ENCODE peak calls at places on chromosomes 12 and 14, in ten cellular contexts. O is T-helper 2 cell; L is Kasumi-1; C is foreskin fibroblast; A is fibroblast of pulmonary artery; P is activated CD4-positive, alpha-beta T cell treated with anti-CD3 and anti-CD28 coated beads, Interleukin-2, amount 50 U/mL, for 1 hour; U is AG10803; V is NCI-H2107; I is NB4; X is EH. Z is an unnamed sample.

GRCh38 chr12:78863482-78864427 is 819 bp upstream of the SYT1 start:
- DNase-seq in I (no peak), X (peak), O (no peak), P (no peak), A (peak), V (peak), U (peak), L (no peak), C (peak), Z (peak)

GRCh38 chr14:50233335-50234250 is 2.2 kb upstream of the SOS2 start:
- DNase-seq in C (no peak), V (peak), L (no peak), O (no peak), P (peak), I (no peak), A (no peak), X (no peak), U (no peak), Z (no peak)

GRCh38 chr12:6469092-6469491 is 1.4 kb downstream of the VAMP1 start:
- DNase-seq in I (no peak), X (no peak), P (no peak), U (no peak), C (no peak), O (no peak), V (no peak), L (no peak), A (no peak), Z (no peak)

GRCh38 chr12:93823616-93824410 is 146.6 kb downstream of the CRADD start:
- DNase-seq in L (no peak), A (no peak), P (no peak), C (no peak), O (no peak), X (peak), V (no peak), U (no peak), I (no peak), Z (no peak)

GRCh38 chr14:27642251-27642866 is 1044.5 kb upstream of the NOVA1 start:
- DNase-seq in L (no peak), P (no peak), I (no peak), V (no peak), U (no peak), O (no peak), A (no peak), X (no peak), C (no peak), Z (no peak)

GRCh38 chr12:1474567-1475153 is 119.7 kb downstream of the FBXL14 start:
- DNase-seq in V (peak), O (no peak), I (no peak), U (peak), C (peak), P (no peak), A (peak), X (peak), L (peak), Z (peak)

GRCh38 chr12:4943067-4943937 is 33.6 kb downstream of the KCNA1 start:
- DNase-seq in C (no peak), U (no peak), I (no peak), A (no peak), L (no peak), V (no peak), O (no peak), X (no peak), P (no peak), Z (no peak)

GRCh38 chr12:121295746-121296617 is 527 bp downstream of the CAMKK2 start:
- DNase-seq in X (peak), V (no peak), O (peak), L (peak), P (peak), I (peak), U (peak), C (no peak), A (no peak), Z (peak)

GRCh38 chr12:68097386-68097785 is 62.2 kb downstream of the IFNG start:
- DNase-seq in U (no peak), A (no peak), V (no peak), P (no peak), X (no peak), I (no peak), O (no peak), C (no peak), L (no peak), Z (no peak)

GRCh38 chr12:103852498-103852992 is 11.5 kb upstream of the NT5DC3 start:
- DNase-seq in C (no peak), V (peak), U (no peak), X (no peak), L (no peak), I (no peak), O (no peak), P (no peak), A (peak), Z (no peak)

GRCh38 chr12:90989617-90990232 is 15.0 kb downstream of the EPYC start:
- DNase-seq in L (no peak), C (no peak), I (no peak), V (no peak), U (no peak), X (no peak), A (no peak), P (no peak), O (no peak), Z (no peak)

GRCh38 chr12:123142948-123143752 is 7.7 kb downstream of the PITPNM2 start:
- DNase-seq in C (no peak), O (no peak), X (no peak), I (peak), L (peak), V (peak), U (no peak), A (no peak), P (no peak), Z (no peak)

GRCh38 chr12:123164222-123164621 is 13.3 kb upstream of the PITPNM2 start:
- DNase-seq in X (no peak), V (no peak), A (no peak), C (no peak), O (no peak), U (no peak), L (no peak), P (no peak), I (no peak), Z (no peak)

GRCh38 chr14:102795060-102795925 is 18.0 kb downstream of the TRAF3 start:
- DNase-seq in X (peak), L (peak), V (peak), A (peak), O (peak), P (peak), I (peak), C (peak), U (peak), Z (peak)

GRCh38 chr14:85917631-85918030 is 387.7 kb downstream of the FLRT2 start:
- DNase-seq in L (no peak), U (no peak), V (no peak), I (no peak), O (no peak), X (no peak), C (no peak), A (no peak), P (no peak), Z (no peak)

GRCh38 chr12:19584734-19585133 is 145.4 kb downstream of the AEBP2 start:
- DNase-seq in U (no peak), A (no peak), P (no peak), V (no peak), L (no peak), O (peak), C (no peak), X (no peak), I (no peak), Z (no peak)

GRCh38 chr12:107320929-107321618 is 227.7 kb upstream of the CRY1 start:
- DNase-seq in I (peak), X (peak), P (peak), C (no peak), L (no peak), A (peak), V (no peak), U (peak), O (peak), Z (peak)

GRCh38 chr14:55416866-55417265 is 5.2 kb upstream of the ATG14 start:
- DNase-seq in X (peak), I (peak), C (no peak), A (peak), P (no peak), V (no peak), O (no peak), L (peak), U (no peak), Z (peak)

GRCh38 chr12:1761857-1762256 is 58.5 kb upstream of the LRTM2 start:
- DNase-seq in I (no peak), A (no peak), P (no peak), V (no peak), C (no peak), O (no peak), L (no peak), U (no peak), X (no peak), Z (no peak)

GRCh38 chr14:63752449-63753169 is 24.7 kb upstream of the SGPP1 start:
- DNase-seq in U (peak), V (no peak), X (peak), O (no peak), C (peak), I (peak), P (no peak), L (no peak), A (peak), Z (peak)

GRCh38 chr14:63404906-63405305 is 86.2 kb upstream of the GPHB5 start:
- DNase-seq in A (no peak), C (no peak), P (no peak), V (no peak), U (no peak), I (no peak), X (no peak), L (no peak), O (no peak), Z (no peak)

GRCh38 chr12:89895101-89895500 is 186.5 kb upstream of the ATP2B1 start:
- DNase-seq in U (no peak), V (no peak), O (no peak), I (no peak), X (no peak), C (no peak), L (no peak), A (no peak), P (no peak), Z (no peak)

GRCh38 chr12:131699434-131699833 is 11.5 kb upstream of the SFSWAP start:
- DNase-seq in X (peak), C (peak), O (no peak), U (peak), I (no peak), P (no peak), A (peak), L (no peak), V (no peak), Z (peak)

GRCh38 chr14:98323850-98324249 is 948.1 kb downstream of the BCL11B start:
- DNase-seq in C (no peak), L (no peak), A (no peak), I (no peak), U (no peak), X (no peak), V (no peak), O (no peak), P (no peak), Z (no peak)

GRCh38 chr12:9363145-9363544 is 154.9 kb upstream of the PZP start:
- DNase-seq in A (no peak), X (no peak), I (no peak), U (no peak), V (no peak), L (no peak), O (no peak), P (no peak), C (no peak), Z (no peak)

GRCh38 chr12:1922075-1922709 is 3.7 kb upstream of the CACNA2D4 start:
- DNase-seq in V (no peak), L (no peak), U (no peak), C (no peak), A (no peak), O (no peak), I (peak), P (no peak), X (no peak), Z (no peak)

GRCh38 chr12:63804746-63805145 is 25.0 kb downstream of the RXYLT1 start:
- DNase-seq in V (no peak), I (no peak), C (no peak), X (peak), U (peak), L (no peak), P (no peak), O (no peak), A (no peak), Z (peak)